ENCODE peak calls at places on chromosomes 5 and 9, in six cellular contexts. J is neural progenitor cell, O is HCT116, X is PC-9, Y is fibroblast of lung, E is astrocyte. P is an unnamed sample.

GRCh38 chr9:122263699-122264349 is 816 bp downstream of the RBM18 start:
- DNase-seq in Y (peak), X (no peak), E (peak), O (no peak), J (no peak), P (no peak)

GRCh38 chr5:75012748-75013147 is 39.6 kb downstream of the GCNT4 start:
- DNase-seq in X (no peak), E (no peak), O (no peak), Y (no peak), J (no peak), P (no peak)

GRCh38 chr9:69577123-69577522 is 95.0 kb downstream of the APBA1 start:
- DNase-seq in E (no peak), Y (no peak), J (no peak), X (no peak), O (no peak), P (no peak)

GRCh38 chr9:89317282-89317681 is 1.0 kb upstream of the SECISBP2 start:
- DNase-seq in O (no peak), Y (no peak), J (no peak), X (no peak), E (no peak), P (no peak)

GRCh38 chr9:122377241-122378164 is 6.7 kb downstream of the PTGS1 start:
- DNase-seq in Y (no peak), E (no peak), J (no peak), X (no peak), O (no peak), P (no peak)

GRCh38 chr9:135883410-135884089 is 23.8 kb downstream of the CAMSAP1 start:
- DNase-seq in E (no peak), Y (no peak), J (no peak), O (no peak), X (no peak), P (no peak)

GRCh38 chr9:93306579-93307091 is 122.7 kb downstream of the WNK2 start:
- DNase-seq in J (no peak), X (no peak), E (no peak), O (no peak), Y (no peak), P (no peak)

GRCh38 chr9:88084816-88085215 is 53.5 kb downstream of the SPATA31C2 start:
- DNase-seq in E (no peak), J (no peak), O (no peak), Y (peak), X (no peak), P (no peak)

GRCh38 chr9:82295177-82295576 is 306.6 kb downstream of the SPATA31D1 start:
- DNase-seq in O (no peak), Y (no peak), E (no peak), J (no peak), X (no peak), P (no peak)

GRCh38 chr5:103469288-103470065 is 93.1 kb downstream of the NUDT12 start:
- DNase-seq in E (peak), X (no peak), O (no peak), J (no peak), Y (no peak), P (no peak)

GRCh38 chr9:83472764-83473163 is 65.4 kb downstream of the FRMD3 start:
- DNase-seq in Y (no peak), E (no peak), X (no peak), J (no peak), O (no peak), P (no peak)

GRCh38 chr5:166722939-166723338 is 1568.5 kb upstream of the WWC1 start:
- DNase-seq in O (no peak), E (peak), Y (peak), X (no peak), J (no peak), P (peak)

GRCh38 chr5:90680831-90681420 is 122.3 kb downstream of the ADGRV1 start:
- DNase-seq in E (no peak), Y (no peak), O (no peak), X (no peak), J (no peak), P (no peak)

GRCh38 chr5:138252944-138253343 is 21.5 kb downstream of the GFRA3 start:
- DNase-seq in E (no peak), O (no peak), J (peak), X (no peak), Y (no peak), P (no peak)

GRCh38 chr5:138263581-138263980 is 10.8 kb downstream of the GFRA3 start:
- DNase-seq in J (no peak), X (no peak), E (no peak), O (no peak), Y (no peak), P (no peak)

GRCh38 chr5:138258704-138259285 is 15.6 kb downstream of the GFRA3 start:
- DNase-seq in X (no peak), O (no peak), E (no peak), Y (no peak), J (no peak), P (no peak)

GRCh38 chr5:138257583-138257982 is 16.8 kb downstream of the GFRA3 start:
- DNase-seq in X (no peak), E (no peak), J (no peak), Y (no peak), O (no peak), P (no peak)
- H2AFZ ChIP-seq in X (no peak), E (no peak), J (no peak), Y (no peak), O (no peak), P (no peak)

GRCh38 chr5:172216345-172216744 is 22.4 kb downstream of the EFCAB9 start:
- DNase-seq in E (no peak), Y (no peak), J (no peak), O (no peak), X (no peak), P (no peak)
- H3K4me3 ChIP-seq in E (no peak), Y (no peak), J (no peak), O (no peak), X (no peak), P (no peak)

GRCh38 chr5:124040799-124041198 is 528.8 kb downstream of the CSNK1G3 start:
- DNase-seq in X (no peak), Y (peak), E (peak), J (no peak), O (no peak), P (no peak)

GRCh38 chr5:124043456-124043855 is 531.5 kb downstream of the CSNK1G3 start:
- DNase-seq in O (peak), Y (no peak), X (no peak), E (no peak), J (no peak), P (no peak)
- TF ChIP-seq CTCF in O (peak), Y (peak), X (no peak), E (no peak), J (no peak), P (peak)

DNA sequence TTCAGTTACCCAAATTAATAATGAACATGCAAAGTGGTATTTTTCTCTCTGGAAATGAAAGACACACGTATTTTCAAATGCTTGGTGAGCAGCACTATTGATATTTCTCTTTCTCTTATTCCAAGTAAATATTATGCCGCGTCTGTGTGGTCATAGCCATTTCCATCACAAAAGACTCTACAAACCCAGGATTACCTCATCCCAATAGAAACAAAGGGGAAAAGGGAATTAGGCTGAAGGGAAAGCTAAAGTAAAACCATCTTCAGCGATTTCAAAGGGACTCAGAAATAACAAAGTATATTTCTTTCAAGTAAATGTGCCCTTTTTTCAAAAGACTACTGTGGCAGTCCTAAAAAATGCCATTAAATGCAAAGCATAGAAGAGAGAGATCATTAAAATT is 62.0 kb upstream of the FST start:
- DNase-seq in E (no peak), J (peak), X (no peak), Y (peak), O (no peak), P (no peak)
- H2AFZ ChIP-seq in E (no peak), J (no peak), X (no peak), Y (no peak), O (no peak), P (no peak)

DNA sequence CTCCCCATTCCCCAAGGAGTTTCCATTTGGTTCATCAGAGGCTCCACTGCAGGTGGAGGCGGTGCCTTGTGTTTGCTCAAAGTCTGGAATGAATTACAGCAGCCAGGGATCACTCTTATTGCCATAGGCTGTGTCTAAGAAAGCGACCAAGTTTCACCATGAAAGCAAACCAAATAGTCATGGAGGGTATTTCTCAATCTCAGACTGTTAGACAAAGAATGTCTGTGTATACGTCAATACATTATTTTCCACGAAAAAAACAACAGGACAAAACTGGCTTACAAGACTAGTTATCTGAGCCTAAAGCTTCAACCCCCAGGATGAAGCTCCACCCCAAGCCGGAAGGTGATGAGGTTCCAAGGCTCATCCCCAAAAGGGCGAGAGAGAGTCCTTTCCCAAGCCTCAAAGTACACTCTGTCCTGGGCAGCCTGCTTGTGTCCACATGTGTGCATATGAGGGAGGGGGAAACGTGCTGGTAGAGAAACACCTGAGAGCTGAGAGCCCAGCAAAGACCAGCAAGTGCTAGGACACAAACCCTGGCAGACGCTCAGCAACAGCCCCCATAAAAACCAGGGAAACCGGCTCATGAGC is 4.3 kb downstream of the B4GALT1 start:
- DNase-seq in J (no peak), X (peak), Y (peak), O (no peak), E (peak), P (no peak)
- H3K4me3 ChIP-seq in J (no peak), X (peak), Y (no peak), O (no peak), E (no peak), P (no peak)

GRCh38 chr5:139038618-139039305 is 159.4 kb downstream of the SIL1 start:
- DNase-seq in J (peak), X (no peak), Y (no peak), O (no peak), E (no peak), P (no peak)
- TF ChIP-seq CTCF in J (peak), X (no peak), Y (peak), O (peak), E (no peak), P (no peak)

GRCh38 chr5:127801751-127802476 is 98.7 kb downstream of the CCDC192 start:
- DNase-seq in J (no peak), E (peak), Y (peak), O (no peak), X (peak), P (no peak)
- H2AFZ ChIP-seq in J (no peak), E (no peak), Y (peak), O (no peak), X (no peak), P (no peak)

P was measured in DND-41.